ENCODE peak calls at places on chromosomes 6 and 20, in five cellular contexts. P is effector CD4-positive, alpha-beta T cell; O is fibroblast of gingiva; D is nephron progenitor cell; G is H9. Z is an unnamed sample.

GRCh38 chr6:160137989-160138835 is 16.6 kb downstream of the SLC22A1 start:
- DNase-seq in G (no peak), O (peak; percentile 54), P (peak; percentile 37), D (peak; percentile 64), Z (peak; percentile 24)

GRCh38 chr6:33061987-33062386 is 11.5 kb downstream of the HLA-DPA1 start:
- DNase-seq in D (no peak), O (no peak), G (no peak), P (no peak), Z (no peak)

GRCh38 chr20:4866429-4866828 is 134.9 kb downstream of the SLC23A2 start:
- DNase-seq in O (no peak), P (no peak), G (no peak), D (no peak), Z (no peak)

GRCh38 chr6:51049983-51050877 is 231.6 kb downstream of the TFAP2B start:
- DNase-seq in G (no peak), O (peak; percentile 7), P (no peak), D (no peak), Z (no peak)

GRCh38 chr6:162706236-162706635 is 21.3 kb downstream of the PRKN start:
- DNase-seq in G (no peak), D (no peak), P (no peak), O (no peak), Z (no peak)

GRCh38 chr6:137715589-137716045 is 151.4 kb upstream of the TNFAIP3 start:
- DNase-seq in P (peak; percentile 30), D (no peak), O (no peak), G (no peak), Z (no peak)

GRCh38 chr6:28413681-28414080 is 14.1 kb upstream of the ZSCAN12 start:
- DNase-seq in G (no peak), D (no peak), O (no peak), P (no peak), Z (no peak)

GRCh38 chr6:167746377-167747151 is 80.1 kb upstream of the AFDN start:
- DNase-seq in G (no peak), P (no peak), D (no peak), O (no peak), Z (no peak)

GRCh38 chr6:44349904-44350649 is 7.6 kb downstream of the SPATS1 start:
- DNase-seq in G (no peak), P (no peak), O (no peak), D (no peak), Z (no peak)

GRCh38 chr6:42210551-42210950 is 7.1 kb downstream of the MRPS10 start:
- DNase-seq in P (no peak), O (no peak), D (no peak), G (no peak), Z (no peak)

GRCh38 chr6:139112561-139112960 is 22.3 kb upstream of the HECA start:
- DNase-seq in O (no peak), D (no peak), G (no peak), P (no peak), Z (no peak)

GRCh38 chr6:169513478-169514193 is 188.2 kb downstream of the WDR27 start:
- DNase-seq in D (no peak), P (no peak), G (no peak), O (no peak), Z (no peak)

GRCh38 chr20:17882065-17882833 is 86.3 kb downstream of the SNX5 start:
- DNase-seq in P (no peak), O (no peak), D (no peak), G (no peak), Z (no peak)

GRCh38 chr6:162195441-162195840 is 532.1 kb downstream of the PRKN start:
- DNase-seq in P (no peak), G (no peak), O (no peak), D (no peak), Z (no peak)

GRCh38 chr6:122692175-122692598 is 82.0 kb downstream of the PKIB start:
- DNase-seq in P (no peak), D (no peak), G (no peak), O (peak; percentile 64), Z (peak; percentile 3)

GRCh38 chr6:139888691-139889122 is 514.3 kb upstream of the CITED2 start:
- DNase-seq in D (no peak), G (peak; percentile 45), O (no peak), P (no peak), Z (no peak)

GRCh38 chr20:1107176-1107575 is 11.2 kb upstream of the PSMF1 start:
- DNase-seq in P (no peak), G (no peak), O (no peak), D (no peak), Z (no peak)

GRCh38 chr6:49913656-49914055 is 47.3 kb upstream of the CRISP1 start:
- DNase-seq in O (no peak), D (no peak), G (peak; percentile 46), P (no peak), Z (no peak)

GRCh38 chr20:51470907-51471411 is 71.6 kb downstream of the NFATC2 start:
- DNase-seq in O (no peak), P (no peak), D (no peak), G (no peak), Z (no peak)

Z was measured in GM04504.